ENCODE peak calls at places on chromosomes 11 and 22, in six cellular contexts. D is CD4-positive, alpha-beta T cell; O is HCT116; U is kidney epithelial cell; M is cardiac muscle cell; Q is brain microvascular endothelial cell. A is an unnamed sample.

GRCh38 chr22:41284465-41284864 is 1.5 kb downstream of the RANGAP1 start:
- DNase-seq in D (no peak), O (no peak), U (no peak), M (no peak), Q (no peak), A (no peak)

GRCh38 chr11:41868606-41869005 is 409.2 kb upstream of the LRRC4C start:
- DNase-seq in D (no peak), O (no peak), U (no peak), M (no peak), Q (no peak), A (no peak)

GRCh38 chr22:45598596-45599217 is 72.9 kb upstream of the ATXN10 start:
- DNase-seq in D (no peak), O (no peak), U (no peak), M (no peak), Q (no peak), A (no peak)

GRCh38 chr11:15911377-15912044 is 444.8 kb downstream of the SOX6 start:
- DNase-seq in D (no peak), O (no peak), U (no peak), M (peak; percentile 74), Q (no peak), A (no peak)

GRCh38 chr11:117134431-117134830 is 9.7 kb upstream of the PAFAH1B2 start:
- DNase-seq in D (no peak), O (no peak), U (no peak), M (no peak), Q (no peak), A (no peak)

GRCh38 chr22:37267128-37267587 is 15.2 kb upstream of the CYTH4 start:
- DNase-seq in D (peak; percentile 66), O (no peak), U (no peak), M (peak; percentile 74), Q (no peak), A (peak; percentile 85)

GRCh38 chr11:118338637-118339061 is 3.9 kb downstream of the CD3D start:
- DNase-seq in D (peak; percentile 85), O (no peak), U (no peak), M (no peak), Q (no peak), A (peak; percentile 76)

GRCh38 chr11:92453055-92453454 is 228.4 kb downstream of the FAT3 start:
- DNase-seq in D (no peak), O (no peak), U (peak; percentile 44), M (no peak), Q (peak; percentile 81), A (no peak)

GRCh38 chr22:24482586-24482985 is 12.5 kb upstream of the UPB1 start:
- DNase-seq in D (no peak), O (no peak), U (peak; percentile 61), M (no peak), Q (no peak), A (no peak)

GRCh38 chr22:39661842-39662676 is 91.5 kb downstream of the CACNA1I start:
- DNase-seq in D (peak; percentile 79), O (no peak), U (no peak), M (peak; percentile 48), Q (no peak), A (no peak)

GRCh38 chr22:27489265-27489675 is 312.3 kb downstream of the MN1 start:
- DNase-seq in D (no peak), O (no peak), U (no peak), M (no peak), Q (peak; percentile 69), A (no peak)

GRCh38 chr22:37383342-37383741 is 43.9 kb downstream of the ELFN2 start:
- DNase-seq in D (no peak), O (no peak), U (no peak), M (no peak), Q (no peak), A (no peak)

GRCh38 chr22:29314074-29314473 is 1.4 kb downstream of the RASL10A start:
- DNase-seq in D (no peak), O (no peak), U (no peak), M (no peak), Q (no peak), A (peak; percentile 43)

GRCh38 chr11:118152552-118153471 is at the start of gene SCN4B:
- DNase-seq in D (no peak), O (no peak), U (no peak), M (peak; percentile 87), Q (peak; percentile 5), A (peak; percentile 52)

GRCh38 chr11:114173836-114174235 is 114.3 kb downstream of the ZBTB16 start:
- DNase-seq in D (no peak), O (no peak), U (no peak), M (no peak), Q (no peak), A (no peak)

GRCh38 chr11:100619484-100619883 is 67.6 kb upstream of the ARHGAP42 start:
- DNase-seq in D (no peak), O (no peak), U (no peak), M (peak; percentile 23), Q (peak; percentile 53), A (no peak)

GRCh38 chr11:69928124-69928523 is 108.9 kb upstream of the FGF3 start:
- DNase-seq in D (no peak), O (no peak), U (no peak), M (no peak), Q (no peak), A (no peak)

GRCh38 chr11:123690490-123690889 is 36.1 kb upstream of the SCN3B start:
- DNase-seq in D (no peak), O (no peak), U (peak; percentile 14), M (no peak), Q (peak; percentile 60), A (no peak)

GRCh38 chr11:62792193-62792575 is 378 bp upstream of the TMEM223 start:
- DNase-seq in D (no peak), O (no peak), U (no peak), M (peak; percentile 94), Q (no peak), A (no peak)
- TF ChIP-seq CTCF in D (no peak), O (no peak), U (no peak), M (no peak), Q (no peak), A (no peak)

GRCh38 chr22:34976474-34976873 is 89.5 kb upstream of the ISX start:
- DNase-seq in D (no peak), O (no peak), U (no peak), M (no peak), Q (no peak), A (no peak)

GRCh38 chr22:34973926-34974325 is 92.0 kb upstream of the ISX start:
- DNase-seq in D (no peak), O (no peak), U (no peak), M (no peak), Q (no peak), A (no peak)

GRCh38 chr22:34976886-34977285 is 89.1 kb upstream of the ISX start:
- DNase-seq in D (no peak), O (no peak), U (no peak), M (no peak), Q (no peak), A (no peak)

GRCh38 chr22:34973016-34973415 is 92.9 kb upstream of the ISX start:
- DNase-seq in D (no peak), O (no peak), U (no peak), M (no peak), Q (no peak), A (no peak)

DNA sequence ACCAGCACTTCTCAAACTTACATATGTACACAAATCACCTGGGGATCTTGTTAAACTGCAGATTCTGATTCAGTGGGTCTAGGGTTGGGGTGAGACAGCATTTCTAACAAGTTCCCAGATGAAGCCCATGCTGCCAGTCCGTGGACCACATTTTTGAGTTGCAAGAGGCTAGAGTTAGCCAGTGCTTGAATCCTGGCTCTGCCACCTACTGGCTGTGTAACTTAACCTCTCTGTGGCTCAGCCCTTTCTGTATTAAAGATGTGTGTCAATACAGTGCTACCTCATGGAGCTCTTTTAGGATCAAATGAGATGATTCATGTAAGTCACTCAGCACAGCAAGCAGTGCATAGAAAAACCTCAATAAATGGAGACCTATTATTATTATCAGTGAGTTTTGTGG is 90.2 kb upstream of the ISX start:
- DNase-seq in D (no peak), O (no peak), U (no peak), M (no peak), Q (no peak), A (no peak)
- TF ChIP-seq CTCF in D (no peak), O (peak; percentile 42), U (no peak), M (no peak), Q (peak; percentile 32), A (no peak)

GRCh38 chr22:46843691-46844297 is 81.3 kb downstream of the TBC1D22A start:
- DNase-seq in D (no peak), O (no peak), U (no peak), M (no peak), Q (no peak), A (no peak)

GRCh38 chr22:46846154-46846831 is 83.8 kb downstream of the TBC1D22A start:
- DNase-seq in D (peak; percentile 25), O (no peak), U (no peak), M (no peak), Q (peak; percentile 11), A (no peak)

GRCh38 chr22:46844606-46845210 is 82.3 kb downstream of the TBC1D22A start:
- DNase-seq in D (no peak), O (no peak), U (no peak), M (no peak), Q (no peak), A (no peak)

GRCh38 chr22:46846832-46847355 is 84.4 kb downstream of the TBC1D22A start:
- DNase-seq in D (no peak), O (no peak), U (no peak), M (no peak), Q (peak; percentile 63), A (no peak)

GRCh38 chr22:46845281-46846153 is 83.1 kb downstream of the TBC1D22A start:
- DNase-seq in D (no peak), O (no peak), U (no peak), M (no peak), Q (peak; percentile 16), A (no peak)
- TF ChIP-seq CTCF in D (no peak), O (peak; percentile 27), U (peak; percentile 44), M (peak; percentile 57), Q (peak; percentile 57), A (no peak)

DNA sequence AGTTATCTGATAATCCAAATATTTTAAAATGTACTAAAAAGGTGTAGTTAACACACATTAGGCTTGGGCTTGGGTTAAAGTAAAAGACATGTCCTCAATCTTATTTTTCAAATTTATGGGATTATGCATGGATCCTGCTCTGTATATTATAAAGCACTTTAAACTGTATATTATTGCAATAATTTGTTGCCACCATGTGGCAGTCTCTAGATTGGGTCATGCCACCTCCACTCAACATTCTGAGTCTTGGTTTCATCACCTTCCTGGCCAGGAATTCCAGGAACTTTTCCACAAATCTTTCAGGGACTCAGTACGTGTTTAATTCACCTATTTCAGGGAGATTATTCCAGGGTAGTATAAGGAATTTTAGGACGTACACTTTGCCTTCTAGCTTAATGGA is 695.5 kb downstream of the FAM181B start:
- DNase-seq in D (no peak), O (no peak), U (no peak), M (no peak), Q (no peak), A (no peak)
- TF ChIP-seq CTCF in D (no peak), O (no peak), U (no peak), M (no peak), Q (no peak), A (no peak)

DNA sequence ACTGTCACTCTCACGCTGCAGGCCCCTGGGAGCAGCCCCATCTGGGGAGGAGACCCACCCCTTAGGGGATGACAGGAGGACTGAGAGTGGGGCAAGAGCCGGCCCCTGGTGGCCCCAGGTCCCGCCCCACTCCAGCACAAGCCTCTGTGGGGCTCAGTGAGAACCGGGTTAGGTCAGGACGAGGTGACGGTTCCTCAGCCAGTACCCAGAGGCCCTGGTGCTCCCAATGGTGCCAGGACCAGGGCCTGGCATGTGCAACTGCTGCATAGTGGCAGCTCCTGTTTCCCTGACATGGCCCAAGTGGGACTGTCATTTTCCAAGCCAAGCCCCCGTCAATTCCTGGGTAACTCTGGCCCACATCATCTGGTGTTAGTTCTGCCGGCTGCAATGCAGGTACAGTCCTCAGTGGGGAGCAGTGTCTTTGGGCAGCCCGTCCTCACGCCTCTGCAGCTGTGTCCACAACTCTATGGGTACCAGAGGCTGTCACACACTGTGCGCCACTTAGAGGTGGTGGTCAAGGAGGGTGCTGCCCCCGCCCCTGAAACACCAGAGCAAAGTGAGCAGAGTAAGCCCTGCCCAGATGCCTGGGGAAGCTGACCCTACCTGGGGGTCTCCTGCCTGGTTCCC is 15.9 kb downstream of the CHID1 start:
- DNase-seq in D (no peak), O (no peak), U (no peak), M (no peak), Q (no peak), A (no peak)
- TF ChIP-seq CTCF in D (no peak), O (peak; percentile 23), U (no peak), M (no peak), Q (peak; percentile 39), A (no peak)

A was measured in GM13976.